ENCODE peak calls at places on chromosomes 16 and 17, in nine cellular contexts. O is lung, I is fibroblast of lung, W is kidney, V is Peyer's patch, T is OCI-LY7, J is H1, N is adrenal gland, Y is IMR-90. B is an unnamed sample. For H3K4me1, the result is how much of the 10 kb centered on the place peaks cover.

GRCh38 chr17:57264250-57264649 is 7.9 kb downstream of the MSI2 start:
- DNase-seq in Y (no peak), O (no peak), J (no peak), N (no peak), T (no peak), I (no peak), W (no peak), V (no peak), B (no peak)

GRCh38 chr17:56577810-56578209 is 15.7 kb upstream of the NOG start:
- DNase-seq in V (no peak), J (no peak), O (no peak), T (no peak), N (no peak), W (no peak), I (no peak), Y (no peak), B (no peak)

GRCh38 chr16:66713076-66713475 is 16.5 kb upstream of the CMTM4 start:
- DNase-seq in I (no peak), N (no peak), V (no peak), O (no peak), W (no peak), J (no peak), Y (no peak), T (no peak), B (no peak)

GRCh38 chr17:31510273-31511175 is 119.0 kb downstream of the RAB11FIP4 start:
- DNase-seq in T (no peak), W (no peak), J (no peak), Y (peak), O (no peak), N (no peak), I (peak), V (no peak), B (no peak)

GRCh38 chr17:76523084-76524037 is 14.1 kb downstream of the CYGB start:
- DNase-seq in N (peak), T (peak), W (peak), O (peak), Y (peak), I (peak), J (peak), V (peak), B (peak)

GRCh38 chr17:48160177-48160967 is 52.8 kb downstream of the SNX11 start:
- DNase-seq in V (no peak), J (peak), O (no peak), W (no peak), N (no peak), Y (no peak), I (no peak), T (no peak), B (no peak)

GRCh38 chr17:55451203-55451641 is 29.6 kb upstream of the MMD start:
- DNase-seq in T (no peak), Y (peak), I (peak), W (no peak), V (no peak), O (no peak), N (no peak), J (no peak), B (no peak)

GRCh38 chr16:4307215-4308037 is 8.4 kb upstream of the GLIS2 start:
- DNase-seq in N (peak), T (peak), W (peak), O (peak), I (peak), V (peak), J (peak), Y (peak), B (peak)

GRCh38 chr17:73192219-73192893 is 499 bp upstream of the COG1 start:
- DNase-seq in V (peak), J (peak), I (peak), N (peak), W (peak), O (peak), Y (peak), T (peak), B (peak)

GRCh38 chr17:81189670-81190530 is 23.9 kb upstream of the AATK start:
- DNase-seq in J (no peak), Y (no peak), V (no peak), I (no peak), O (no peak), W (no peak), N (no peak), T (no peak), B (no peak)

GRCh38 chr17:1512351-1512750 is 4.1 kb downstream of the INPP5K start:
- DNase-seq in J (no peak), I (no peak), W (no peak), V (no peak), N (no peak), Y (no peak), O (no peak), T (no peak), B (no peak)

GRCh38 chr17:59387351-59388069 is 56.1 kb downstream of the YPEL2 start:
- DNase-seq in T (no peak), O (no peak), Y (no peak), W (no peak), N (no peak), V (no peak), I (no peak), J (no peak), B (no peak)

GRCh38 chr16:58196898-58197313 is 1.0 kb downstream of the CSNK2A2 start:
- DNase-seq in Y (peak), N (peak), V (no peak), T (peak), I (peak), W (no peak), O (no peak), J (no peak), B (no peak)

GRCh38 chr17:48907713-48908046 is 527 bp upstream of the UBE2Z start:
- DNase-seq in W (no peak), N (no peak), T (no peak), J (no peak), V (no peak), I (peak), O (no peak), Y (peak), B (no peak)

GRCh38 chr17:2008332-2009126 is 16.6 kb downstream of the RTN4RL1 start:
- DNase-seq in I (no peak), V (no peak), W (no peak), Y (no peak), J (no peak), N (no peak), O (no peak), T (no peak), B (no peak)

GRCh38 chr17:78898075-78898836 is 4.7 kb downstream of the CEP295NL start:
- DNase-seq in T (no peak), W (no peak), Y (no peak), J (no peak), V (no peak), N (no peak), O (no peak), I (no peak), B (no peak)

GRCh38 chr17:75994802-75995350 is 5.8 kb upstream of the CDK3 start:
- DNase-seq in W (peak), Y (no peak), I (no peak), O (no peak), V (no peak), N (no peak), J (no peak), T (no peak), B (no peak)

GRCh38 chr17:39627717-39628516 is 1.2 kb downstream of the PPP1R1B start:
- DNase-seq in O (no peak), W (no peak), N (no peak), V (peak), T (no peak), I (no peak), J (no peak), Y (no peak), B (no peak)

GRCh38 chr17:39625198-39625769 is 1.5 kb upstream of the PPP1R1B start:
- DNase-seq in I (no peak), T (no peak), N (no peak), Y (no peak), O (no peak), V (no peak), W (no peak), J (no peak), B (no peak)

GRCh38 chr17:39626171-39626670 is 531 bp upstream of the PPP1R1B start:
- DNase-seq in V (no peak), Y (no peak), O (no peak), N (no peak), W (no peak), J (no peak), I (no peak), T (no peak), B (no peak)

GRCh38 chr17:39627170-39627716 is 491 bp downstream of the PPP1R1B start:
- DNase-seq in T (no peak), N (no peak), V (no peak), I (no peak), W (no peak), O (no peak), Y (no peak), J (no peak), B (no peak)

GRCh38 chr17:39626671-39627169 is at the start of gene PPP1R1B:
- DNase-seq in J (peak), N (no peak), T (no peak), W (no peak), O (no peak), Y (no peak), I (no peak), V (peak), B (no peak)
- H3K4me3 ChIP-seq in J (peak), N (no peak), T (no peak), W (peak), O (no peak), Y (peak), I (no peak), V (peak), B (no peak)

GRCh38 chr17:43030137-43030767 is 5.2 kb downstream of the RND2 start:
- DNase-seq in Y (no peak), W (no peak), V (no peak), T (no peak), J (no peak), N (no peak), I (no peak), O (no peak), B (no peak)
- H3K4me1 ChIP-seq in Y (under half), W (under half), V (under half), T (under half), J (under half), N (under half), I (under half), O (under half), B (under half)

GRCh38 chr17:40598928-40599627 is 33.8 kb upstream of the CCR7 start:
- DNase-seq in T (peak), W (peak), I (no peak), V (no peak), J (no peak), Y (peak), O (no peak), N (peak), B (peak)
- H3K27ac ChIP-seq in T (peak), W (peak), I (no peak), V (peak), J (no peak), Y (no peak), O (no peak), N (no peak), B (peak)

GRCh38 chr16:68737046-68737729 is at the start of gene CDH1:
- DNase-seq in J (peak), Y (no peak), V (peak), T (no peak), O (peak), N (no peak), I (no peak), W (peak), B (peak)
- H3K4me3 ChIP-seq in J (peak), Y (no peak), V (peak), T (no peak), O (peak), N (no peak), I (no peak), W (peak), B (no peak)

GRCh38 chr16:67844441-67844840 is 2.3 kb upstream of the NUTF2 start:
- DNase-seq in J (no peak), T (peak), O (no peak), W (no peak), I (peak), V (no peak), N (no peak), Y (peak), B (no peak)

GRCh38 chr16:67847064-67847861 is at the start of gene CENPT:
- DNase-seq in Y (peak), I (peak), O (peak), T (peak), V (peak), N (peak), J (peak), W (peak), B (no peak)

GRCh38 chr16:67846063-67846319 is 742 bp upstream of the NUTF2 start:
- DNase-seq in J (no peak), N (no peak), T (no peak), O (no peak), W (no peak), I (no peak), Y (no peak), V (no peak), B (no peak)

GRCh38 chr16:67846320-67847063 is at the start of gene NUTF2:
- DNase-seq in I (peak), Y (peak), V (peak), O (peak), W (peak), T (peak), N (peak), J (peak), B (peak)

GRCh38 chr16:67845291-67846062 is 1.3 kb upstream of the NUTF2 start:
- DNase-seq in N (no peak), W (no peak), I (no peak), J (no peak), V (no peak), Y (no peak), T (peak), O (no peak), B (no peak)
- H3K4me1 ChIP-seq in N (under half), W (under half), I (under half), J (under half), V (half or more), Y (under half), T (under half), O (under half), B (half or more)

DNA sequence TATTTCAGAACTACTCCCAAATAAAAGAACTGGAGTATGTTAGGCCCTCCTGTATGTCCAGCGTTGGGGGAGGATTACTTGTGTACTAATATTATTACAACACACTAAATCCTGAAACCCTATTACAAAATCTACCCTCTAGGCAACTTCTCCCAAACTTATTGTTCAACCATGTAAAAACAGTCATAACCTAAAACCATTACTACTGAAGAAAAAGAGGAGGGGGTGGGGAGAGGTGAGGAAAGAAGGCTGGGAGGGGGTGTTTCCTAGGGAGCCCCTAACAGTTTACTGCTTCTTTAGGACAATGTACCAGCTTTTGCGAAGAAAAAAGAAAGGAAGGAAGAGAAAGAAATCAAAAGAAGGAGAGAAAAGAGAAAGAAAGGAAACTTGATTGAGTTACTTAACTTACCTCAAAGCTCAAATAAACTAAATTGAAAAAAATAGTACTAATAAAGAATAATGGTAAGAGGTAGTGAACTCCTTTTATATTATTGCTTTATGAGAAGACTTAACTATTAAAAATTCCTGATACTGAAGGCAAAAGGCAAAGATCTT is 2.3 kb downstream of the SALL1 start:
- DNase-seq in W (no peak), Y (no peak), N (no peak), O (no peak), I (peak), T (no peak), V (no peak), J (no peak), B (no peak)
- H3K27ac ChIP-seq in W (peak), Y (peak), N (no peak), O (no peak), I (no peak), T (no peak), V (no peak), J (no peak), B (no peak)

GRCh38 chr17:35345926-35346771 is 27.3 kb downstream of the SLFN11 start:
- DNase-seq in V (peak), N (peak), I (peak), T (no peak), W (peak), O (peak), J (peak), Y (peak), B (peak)

GRCh38 chr17:35344262-35344661 is 29.2 kb downstream of the SLFN11 start:
- DNase-seq in I (no peak), Y (no peak), O (no peak), W (no peak), T (no peak), N (no peak), J (no peak), V (no peak), B (no peak)

GRCh38 chr17:35341465-35341992 is 31.9 kb downstream of the SLFN11 start:
- DNase-seq in W (no peak), J (no peak), O (no peak), V (no peak), I (no peak), T (peak), Y (no peak), N (no peak), B (no peak)

GRCh38 chr17:35345445-35345925 is 27.9 kb downstream of the SLFN11 start:
- DNase-seq in O (no peak), V (no peak), J (no peak), T (no peak), N (no peak), W (no peak), I (no peak), Y (no peak), B (no peak)

DNA sequence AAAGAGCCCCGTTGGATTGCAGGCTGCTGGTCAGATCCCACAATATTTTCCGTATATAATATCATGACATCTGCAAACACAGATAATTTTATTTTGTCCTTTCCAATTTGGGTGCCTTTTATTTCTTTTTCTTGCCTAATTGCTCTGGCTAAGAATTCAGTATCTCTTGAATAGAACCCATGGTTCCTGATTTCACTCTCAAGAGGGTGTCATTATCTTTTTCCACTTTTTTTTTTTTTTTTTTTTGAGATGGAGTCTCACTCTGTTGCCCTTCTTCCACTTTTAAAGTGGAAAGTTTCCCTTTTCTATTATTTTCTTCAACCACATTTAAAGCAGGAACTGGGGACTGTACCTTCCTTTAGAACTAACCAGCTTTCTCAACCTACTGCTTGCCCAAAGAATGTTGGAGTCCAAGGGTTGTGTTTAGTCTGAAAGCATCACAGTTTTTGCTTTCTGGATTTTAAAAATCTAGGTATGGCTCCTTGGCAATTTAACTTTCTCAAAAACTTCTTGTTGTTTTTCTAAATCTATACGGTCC is 31.1 kb downstream of the SLFN11 start:
- DNase-seq in Y (no peak), I (no peak), T (no peak), J (no peak), N (no peak), V (no peak), W (no peak), O (no peak), B (no peak)
- H3K4me3 ChIP-seq in Y (no peak), I (no peak), T (no peak), J (no peak), N (no peak), V (no peak), W (no peak), O (no peak), B (no peak)

B was measured in CD8-positive, alpha-beta memory T cell.